ENCODE peak calls at places on chromosomes 16 and 17, in ten cellular contexts. L is T-cell; T is HS-5; F is fibroblast of pulmonary artery; B is stimulated activated naive CD8-positive, alpha-beta T cell treated with anti-CD3 and anti-CD28 coated beads, Interleukin-15, amount 100 ng/mL, for 72 hours; Y is cardiac fibroblast; H is NCI-H1092; J is AG04450; G is keratinocyte; Z is CD4-positive, alpha-beta T cell. V is an unnamed sample.

GRCh38 chr16:51938861-51939260 is 608.1 kb downstream of the TOX3 start:
- DNase-seq in L (no peak), T (no peak), F (no peak), B (no peak), Y (no peak), H (no peak), J (no peak), G (no peak), Z (no peak), V (no peak)

GRCh38 chr17:75931062-75931461 is 9.8 kb downstream of the FBF1 start:
- DNase-seq in L (no peak), T (no peak), F (no peak), B (no peak), Y (no peak), H (no peak), J (no peak), G (no peak), Z (no peak), V (no peak)

GRCh38 chr17:2594657-2595085 is 1.2 kb downstream of the PAFAH1B1 start:
- DNase-seq in L (peak; percentile 9), T (no peak), F (no peak), B (no peak), Y (no peak), H (no peak), J (no peak), G (no peak), Z (no peak), V (no peak)

GRCh38 chr17:58487589-58488427 is at the start of gene HSF5:
- DNase-seq in L (peak; percentile 84), T (no peak), F (peak; percentile 6), B (peak; percentile 84), Y (no peak), H (no peak), J (no peak), G (no peak), Z (peak; percentile 70), V (peak; percentile 34)

GRCh38 chr16:54080524-54081008 is 206.0 kb downstream of the IRX3 start:
- DNase-seq in L (no peak), T (peak; percentile 80), F (peak; percentile 92), B (no peak), Y (peak; percentile 99), H (no peak), J (peak; percentile 88), G (peak; percentile 28), Z (no peak), V (no peak)

GRCh38 chr17:58783380-58783779 is 27.7 kb downstream of the PPM1E start:
- DNase-seq in L (no peak), T (no peak), F (peak; percentile 4), B (no peak), Y (peak; percentile 7), H (peak; percentile 59), J (no peak), G (no peak), Z (no peak), V (peak; percentile 3)

GRCh38 chr17:18963126-18964017 is 11.4 kb downstream of the SLC5A10 start:
- DNase-seq in L (no peak), T (peak; percentile 23), F (no peak), B (no peak), Y (peak; percentile 5), H (no peak), J (no peak), G (no peak), Z (no peak), V (no peak)

GRCh38 chr16:29825145-29826044 is 5.1 kb downstream of the MVP start:
- DNase-seq in L (peak; percentile 29), T (peak; percentile 89), F (peak; percentile 73), B (peak; percentile 68), Y (peak; percentile 88), H (no peak), J (peak; percentile 80), G (no peak), Z (no peak), V (peak; percentile 66)

GRCh38 chr16:63890723-63891122 is 1231.1 kb downstream of the CDH11 start:
- DNase-seq in L (no peak), T (no peak), F (no peak), B (no peak), Y (no peak), H (no peak), J (no peak), G (no peak), Z (no peak), V (no peak)

GRCh38 chr17:78422267-78422605 is 43.8 kb downstream of the PGS1 start:
- DNase-seq in L (no peak), T (no peak), F (no peak), B (no peak), Y (no peak), H (no peak), J (no peak), G (no peak), Z (no peak), V (no peak)

GRCh38 chr17:11768106-11768505 is 169.8 kb downstream of the DNAH9 start:
- DNase-seq in L (no peak), T (no peak), F (no peak), B (no peak), Y (no peak), H (no peak), J (no peak), G (no peak), Z (no peak), V (no peak)

GRCh38 chr17:45873728-45874127 is 20.6 kb upstream of the MAPT start:
- DNase-seq in L (peak; percentile 17), T (no peak), F (no peak), B (no peak), Y (no peak), H (no peak), J (no peak), G (no peak), Z (no peak), V (no peak)

GRCh38 chr16:2535644-2536021 is 2.2 kb upstream of the PDPK1 start:
- DNase-seq in L (no peak), T (no peak), F (peak; percentile 70), B (no peak), Y (peak; percentile 79), H (no peak), J (peak; percentile 62), G (no peak), Z (no peak), V (no peak)

GRCh38 chr17:49783051-49783715 is 5.3 kb upstream of the KAT7 start:
- DNase-seq in L (no peak), T (no peak), F (no peak), B (no peak), Y (no peak), H (no peak), J (no peak), G (no peak), Z (no peak), V (no peak)

GRCh38 chr17:66431910-66432309 is 129.5 kb downstream of the PRKCA start:
- DNase-seq in L (no peak), T (peak; percentile 62), F (peak; percentile 88), B (no peak), Y (peak; percentile 88), H (no peak), J (peak; percentile 52), G (peak; percentile 44), Z (no peak), V (peak; percentile 59)

GRCh38 chr16:14003119-14003570 is 68.0 kb upstream of the MRTFB start:
- DNase-seq in L (no peak), T (no peak), F (peak; percentile 65), B (no peak), Y (peak; percentile 50), H (no peak), J (no peak), G (no peak), Z (no peak), V (peak; percentile 38)

GRCh38 chr17:77846531-77847085 is 111.9 kb upstream of the TNRC6C start:
- DNase-seq in L (peak; percentile 39), T (no peak), F (no peak), B (no peak), Y (no peak), H (no peak), J (no peak), G (no peak), Z (no peak), V (peak; percentile 41)

GRCh38 chr17:15364615-15365014 is 23.2 kb upstream of the TEKT3 start:
- DNase-seq in L (no peak), T (no peak), F (no peak), B (no peak), Y (peak; percentile 53), H (no peak), J (no peak), G (no peak), Z (no peak), V (no peak)

GRCh38 chr17:962650-963049 is 16.9 kb downstream of the NXN start:
- DNase-seq in L (no peak), T (no peak), F (no peak), B (no peak), Y (no peak), H (no peak), J (no peak), G (no peak), Z (no peak), V (no peak)

GRCh38 chr16:12452549-12452948 is 351.1 kb downstream of the CPPED1 start:
- DNase-seq in L (no peak), T (no peak), F (no peak), B (no peak), Y (no peak), H (no peak), J (no peak), G (no peak), Z (no peak), V (no peak)

GRCh38 chr17:957856-958421 is 21.6 kb downstream of the NXN start:
- DNase-seq in L (no peak), T (no peak), F (no peak), B (no peak), Y (no peak), H (no peak), J (no peak), G (no peak), Z (no peak), V (no peak)

GRCh38 chr17:35743911-35744328 is 9.1 kb downstream of the GAS2L2 start:
- DNase-seq in L (no peak), T (no peak), F (peak; percentile 59), B (no peak), Y (peak; percentile 45), H (no peak), J (no peak), G (no peak), Z (no peak), V (peak; percentile 60)

GRCh38 chr17:79844869-79845600 is 5.8 kb upstream of the CBX4 start:
- DNase-seq in L (peak; percentile 42), T (no peak), F (no peak), B (peak; percentile 68), Y (peak; percentile 21), H (no peak), J (no peak), G (no peak), Z (no peak), V (peak; percentile 62)

GRCh38 chr17:7466644-7467341 is 12.6 kb downstream of the ZBTB4 start:
- DNase-seq in L (no peak), T (no peak), F (peak; percentile 69), B (no peak), Y (peak; percentile 92), H (no peak), J (no peak), G (no peak), Z (no peak), V (peak; percentile 82)

GRCh38 chr17:57330587-57330986 is 74.3 kb downstream of the MSI2 start:
- DNase-seq in L (no peak), T (no peak), F (no peak), B (no peak), Y (no peak), H (no peak), J (no peak), G (no peak), Z (no peak), V (no peak)

GRCh38 chr17:29640981-29641642 is 18.4 kb upstream of the CORO6 start:
- DNase-seq in L (no peak), T (no peak), F (no peak), B (no peak), Y (no peak), H (no peak), J (no peak), G (no peak), Z (no peak), V (peak; percentile 97)

GRCh38 chr17:81867123-81867951 is 3.8 kb downstream of the ARHGDIA start:
- DNase-seq in L (no peak), T (no peak), F (peak; percentile 62), B (peak; percentile 29), Y (peak; percentile 62), H (no peak), J (no peak), G (no peak), Z (no peak), V (peak; percentile 32)

GRCh38 chr17:75518201-75518600 is 1.9 kb downstream of the TSEN54 start:
- DNase-seq in L (peak; percentile 78), T (no peak), F (no peak), B (peak; percentile 51), Y (no peak), H (no peak), J (no peak), G (no peak), Z (peak; percentile 61), V (no peak)

V was measured in dermis blood vessel endothelial cell.